ENCODE peak calls at places on chromosome 13, in ten cellular contexts. One of them, this sample, is unnamed.

GRCh38 chr13:20359335-20359734 is 127.2 kb upstream of the GJB6 start:
- DNase-seq in CD8-positive, alpha-beta T cell: no peak
- DNase-seq in thyroid gland: no peak
- DNase-seq in Panc1: peak
- DNase-seq in ascending aorta: no peak
- DNase-seq in thoracic aorta: no peak
- DNase-seq in heart left ventricle: no peak
- DNase-seq in tibial artery: no peak
- DNase-seq in brain microvascular endothelial cell: peak
- DNase-seq in right atrium auricular region: no peak
- DNase-seq in this sample: no peak

GRCh38 chr13:69389899-69390298 is 717.7 kb upstream of the ATXN8OS start:
- DNase-seq in brain microvascular endothelial cell: no peak
- DNase-seq in right atrium auricular region: no peak
- DNase-seq in Panc1: no peak
- DNase-seq in ascending aorta: no peak
- DNase-seq in heart left ventricle: no peak
- DNase-seq in thoracic aorta: no peak
- DNase-seq in CD8-positive, alpha-beta T cell: no peak
- DNase-seq in tibial artery: no peak
- DNase-seq in thyroid gland: no peak
- DNase-seq in this sample: no peak

GRCh38 chr13:112990783-112991182 is 21.8 kb downstream of the MCF2L start:
- DNase-seq in Panc1: no peak
- DNase-seq in right atrium auricular region: no peak
- DNase-seq in brain microvascular endothelial cell: no peak
- DNase-seq in thoracic aorta: no peak
- DNase-seq in tibial artery: no peak
- DNase-seq in ascending aorta: no peak
- DNase-seq in thyroid gland: no peak
- DNase-seq in CD8-positive, alpha-beta T cell: no peak
- DNase-seq in heart left ventricle: no peak
- DNase-seq in this sample: peak

GRCh38 chr13:92122454-92122853 is 724.0 kb downstream of the GPC5 start:
- DNase-seq in right atrium auricular region: no peak
- DNase-seq in heart left ventricle: no peak
- DNase-seq in CD8-positive, alpha-beta T cell: no peak
- DNase-seq in tibial artery: no peak
- DNase-seq in brain microvascular endothelial cell: no peak
- DNase-seq in thoracic aorta: no peak
- DNase-seq in ascending aorta: no peak
- DNase-seq in Panc1: no peak
- DNase-seq in thyroid gland: no peak
- DNase-seq in this sample: no peak

GRCh38 chr13:47112205-47112896 is 215.5 kb upstream of the HTR2A start:
- DNase-seq in brain microvascular endothelial cell: no peak
- DNase-seq in thoracic aorta: no peak
- DNase-seq in tibial artery: no peak
- DNase-seq in Panc1: no peak
- DNase-seq in CD8-positive, alpha-beta T cell: no peak
- DNase-seq in ascending aorta: no peak
- DNase-seq in right atrium auricular region: no peak
- DNase-seq in heart left ventricle: no peak
- DNase-seq in thyroid gland: no peak
- DNase-seq in this sample: no peak

GRCh38 chr13:46134961-46135522 is 30.2 kb upstream of the CPB2 start:
- DNase-seq in Panc1: no peak
- DNase-seq in tibial artery: no peak
- DNase-seq in brain microvascular endothelial cell: no peak
- DNase-seq in thoracic aorta: no peak
- DNase-seq in ascending aorta: no peak
- DNase-seq in heart left ventricle: no peak
- DNase-seq in thyroid gland: peak
- DNase-seq in CD8-positive, alpha-beta T cell: no peak
- DNase-seq in right atrium auricular region: no peak
- DNase-seq in this sample: no peak

GRCh38 chr13:73598021-73598712 is 536.0 kb downstream of the KLF12 start:
- DNase-seq in right atrium auricular region: no peak
- DNase-seq in Panc1: peak
- DNase-seq in CD8-positive, alpha-beta T cell: no peak
- DNase-seq in thoracic aorta: no peak
- DNase-seq in tibial artery: no peak
- DNase-seq in brain microvascular endothelial cell: peak
- DNase-seq in ascending aorta: no peak
- DNase-seq in thyroid gland: no peak
- DNase-seq in heart left ventricle: no peak
- DNase-seq in this sample: no peak

GRCh38 chr13:110474713-110475112 is 86.8 kb downstream of the RAB20 start:
- DNase-seq in ascending aorta: no peak
- DNase-seq in brain microvascular endothelial cell: no peak
- DNase-seq in thoracic aorta: no peak
- DNase-seq in Panc1: no peak
- DNase-seq in right atrium auricular region: no peak
- DNase-seq in heart left ventricle: no peak
- DNase-seq in thyroid gland: no peak
- DNase-seq in CD8-positive, alpha-beta T cell: no peak
- DNase-seq in tibial artery: no peak
- DNase-seq in this sample: no peak

GRCh38 chr13:113113846-113114271 is 8.3 kb downstream of the F7 start:
- DNase-seq in tibial artery: peak
- DNase-seq in heart left ventricle: no peak
- DNase-seq in thyroid gland: no peak
- DNase-seq in CD8-positive, alpha-beta T cell: no peak
- DNase-seq in Panc1: no peak
- DNase-seq in thoracic aorta: no peak
- DNase-seq in ascending aorta: peak
- DNase-seq in brain microvascular endothelial cell: no peak
- DNase-seq in right atrium auricular region: no peak
- DNase-seq in this sample: no peak

DNA sequence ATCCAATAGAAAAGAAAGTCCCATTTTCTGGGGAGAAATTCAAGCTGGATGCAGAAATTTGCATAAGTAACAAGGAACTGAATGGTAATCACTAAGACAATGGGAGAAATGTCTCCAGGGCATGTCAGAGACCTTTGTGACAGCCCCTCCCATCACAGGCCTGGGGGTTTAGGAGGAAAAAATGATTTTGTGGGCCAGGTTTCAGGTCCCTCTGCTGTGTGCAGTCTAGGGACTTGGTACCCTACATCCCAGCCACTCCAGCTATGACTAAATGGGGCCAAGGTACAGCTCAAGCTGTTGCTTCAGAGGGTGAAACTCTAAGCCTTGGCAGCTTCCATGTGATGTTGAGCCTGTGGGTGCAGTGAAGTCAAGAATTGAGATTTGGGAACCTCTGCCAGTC is 695.5 kb upstream of the MIR17HG start:
- DNase-seq in CD8-positive, alpha-beta T cell: no peak
- DNase-seq in brain microvascular endothelial cell: no peak
- DNase-seq in thoracic aorta: no peak
- DNase-seq in Panc1: no peak
- DNase-seq in tibial artery: no peak
- DNase-seq in thyroid gland: no peak
- DNase-seq in heart left ventricle: no peak
- DNase-seq in ascending aorta: no peak
- DNase-seq in right atrium auricular region: no peak
- DNase-seq in this sample: no peak
- H3K27ac ChIP-seq in CD8-positive, alpha-beta T cell: no peak
- H3K27ac ChIP-seq in brain microvascular endothelial cell: no peak
- H3K27ac ChIP-seq in thoracic aorta: no peak
- H3K27ac ChIP-seq in Panc1: no peak
- H3K27ac ChIP-seq in tibial artery: no peak
- H3K27ac ChIP-seq in thyroid gland: no peak
- H3K27ac ChIP-seq in heart left ventricle: no peak
- H3K27ac ChIP-seq in ascending aorta: no peak
- H3K27ac ChIP-seq in right atrium auricular region: no peak
- H3K27ac ChIP-seq in this sample: no peak

GRCh38 chr13:99604636-99605035 is 103.4 kb downstream of the TM9SF2 start:
- DNase-seq in thyroid gland: no peak
- DNase-seq in tibial artery: no peak
- DNase-seq in heart left ventricle: no peak
- DNase-seq in CD8-positive, alpha-beta T cell: no peak
- DNase-seq in ascending aorta: no peak
- DNase-seq in thoracic aorta: no peak
- DNase-seq in right atrium auricular region: no peak
- DNase-seq in Panc1: no peak
- DNase-seq in brain microvascular endothelial cell: no peak
- DNase-seq in this sample: no peak

GRCh38 chr13:99608345-99608744 is 107.1 kb downstream of the TM9SF2 start:
- DNase-seq in CD8-positive, alpha-beta T cell: no peak
- DNase-seq in thyroid gland: no peak
- DNase-seq in brain microvascular endothelial cell: no peak
- DNase-seq in thoracic aorta: no peak
- DNase-seq in Panc1: no peak
- DNase-seq in right atrium auricular region: no peak
- DNase-seq in ascending aorta: no peak
- DNase-seq in heart left ventricle: no peak
- DNase-seq in tibial artery: no peak
- DNase-seq in this sample: no peak

GRCh38 chr13:99601535-99601934 is 100.3 kb downstream of the TM9SF2 start:
- DNase-seq in right atrium auricular region: no peak
- DNase-seq in Panc1: no peak
- DNase-seq in tibial artery: no peak
- DNase-seq in ascending aorta: no peak
- DNase-seq in thyroid gland: no peak
- DNase-seq in heart left ventricle: no peak
- DNase-seq in CD8-positive, alpha-beta T cell: no peak
- DNase-seq in brain microvascular endothelial cell: no peak
- DNase-seq in thoracic aorta: no peak
- DNase-seq in this sample: no peak

GRCh38 chr13:99606322-99607089 is 105.2 kb downstream of the TM9SF2 start:
- DNase-seq in tibial artery: peak
- DNase-seq in brain microvascular endothelial cell: peak
- DNase-seq in heart left ventricle: peak
- DNase-seq in thyroid gland: peak
- DNase-seq in right atrium auricular region: peak
- DNase-seq in Panc1: no peak
- DNase-seq in thoracic aorta: peak
- DNase-seq in ascending aorta: peak
- DNase-seq in CD8-positive, alpha-beta T cell: peak
- DNase-seq in this sample: peak

DNA sequence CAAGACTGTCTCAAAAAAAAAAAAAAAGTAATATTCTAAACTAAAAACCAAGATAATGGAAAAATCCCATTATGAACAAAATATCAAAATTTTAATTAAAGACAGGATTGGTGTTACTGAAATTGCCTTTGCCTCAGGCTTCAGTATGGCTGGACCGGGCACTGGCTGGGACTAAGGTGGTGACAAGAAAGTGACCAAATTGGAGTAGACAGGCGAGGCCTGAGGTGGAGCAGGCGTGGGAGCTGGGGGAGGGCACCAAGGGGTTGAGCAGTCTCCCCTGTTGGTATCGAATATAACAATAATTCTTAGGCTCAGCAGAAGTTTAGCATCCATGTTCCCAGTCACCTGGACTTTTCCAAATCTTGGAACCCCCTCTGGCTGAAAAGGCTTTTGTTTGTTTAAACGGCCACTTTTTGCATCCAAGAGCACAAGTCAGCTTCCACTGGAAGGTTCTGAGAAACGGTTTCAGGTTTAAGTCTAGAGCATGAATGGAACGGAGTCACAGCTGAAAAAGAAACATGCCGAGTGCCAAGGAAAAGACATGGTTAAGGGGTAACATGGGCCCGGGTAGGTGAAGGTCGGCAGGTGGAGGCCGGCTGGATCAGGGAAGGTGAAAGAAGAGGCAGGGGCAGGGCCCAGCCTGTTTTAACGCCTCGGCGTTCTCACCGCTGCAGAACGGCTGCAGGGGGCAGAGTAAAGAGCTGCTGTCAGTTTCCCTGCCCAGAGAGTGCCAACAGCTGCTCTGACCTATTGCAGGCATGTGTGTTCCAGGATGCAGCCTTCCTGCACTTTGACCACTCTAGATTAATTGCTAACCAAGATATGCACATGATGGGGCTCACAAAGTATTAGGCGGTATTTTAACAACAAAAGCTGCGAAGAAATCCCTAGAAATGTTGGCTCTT is 104.4 kb downstream of the TM9SF2 start:
- DNase-seq in CD8-positive, alpha-beta T cell: peak
- DNase-seq in thyroid gland: peak
- DNase-seq in thoracic aorta: no peak
- DNase-seq in brain microvascular endothelial cell: no peak
- DNase-seq in Panc1: no peak
- DNase-seq in right atrium auricular region: no peak
- DNase-seq in ascending aorta: peak
- DNase-seq in tibial artery: peak
- DNase-seq in heart left ventricle: no peak
- DNase-seq in this sample: peak
- TF ChIP-seq CTCF in CD8-positive, alpha-beta T cell: no peak
- TF ChIP-seq CTCF in thyroid gland: no peak
- TF ChIP-seq CTCF in thoracic aorta: peak
- TF ChIP-seq CTCF in brain microvascular endothelial cell: peak
- TF ChIP-seq CTCF in Panc1: no peak
- TF ChIP-seq CTCF in right atrium auricular region: peak
- TF ChIP-seq CTCF in ascending aorta: no peak
- TF ChIP-seq CTCF in tibial artery: peak
- TF ChIP-seq CTCF in heart left ventricle: no peak
- TF ChIP-seq CTCF in this sample: no peak

DNA sequence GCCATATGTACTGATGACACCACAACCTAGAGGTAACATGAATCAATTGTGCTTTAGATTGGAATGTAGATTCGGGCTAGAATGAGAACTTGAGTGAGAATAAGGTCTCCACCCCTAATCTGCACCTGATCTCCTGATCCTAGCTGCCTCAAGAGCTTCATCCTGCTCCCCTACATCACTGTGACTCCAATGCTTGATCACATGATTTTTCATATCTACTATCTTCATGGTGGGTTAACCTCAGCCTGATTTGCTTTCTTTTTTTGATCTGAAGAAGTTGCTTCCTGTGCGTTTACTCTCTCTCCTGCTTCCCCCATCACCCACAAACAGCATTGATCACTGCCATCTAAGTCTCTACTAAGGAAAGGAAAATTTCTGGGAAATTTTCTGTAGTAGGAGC is 1542.1 kb upstream of the SLC10A2 start:
- DNase-seq in CD8-positive, alpha-beta T cell: no peak
- DNase-seq in right atrium auricular region: no peak
- DNase-seq in heart left ventricle: no peak
- DNase-seq in brain microvascular endothelial cell: no peak
- DNase-seq in Panc1: no peak
- DNase-seq in tibial artery: no peak
- DNase-seq in thyroid gland: no peak
- DNase-seq in thoracic aorta: no peak
- DNase-seq in ascending aorta: no peak
- DNase-seq in this sample: no peak
- H3K27ac ChIP-seq in CD8-positive, alpha-beta T cell: no peak
- H3K27ac ChIP-seq in right atrium auricular region: no peak
- H3K27ac ChIP-seq in heart left ventricle: no peak
- H3K27ac ChIP-seq in brain microvascular endothelial cell: no peak
- H3K27ac ChIP-seq in Panc1: no peak
- H3K27ac ChIP-seq in tibial artery: no peak
- H3K27ac ChIP-seq in thyroid gland: no peak
- H3K27ac ChIP-seq in thoracic aorta: no peak
- H3K27ac ChIP-seq in ascending aorta: no peak
- H3K27ac ChIP-seq in this sample: no peak

DNA sequence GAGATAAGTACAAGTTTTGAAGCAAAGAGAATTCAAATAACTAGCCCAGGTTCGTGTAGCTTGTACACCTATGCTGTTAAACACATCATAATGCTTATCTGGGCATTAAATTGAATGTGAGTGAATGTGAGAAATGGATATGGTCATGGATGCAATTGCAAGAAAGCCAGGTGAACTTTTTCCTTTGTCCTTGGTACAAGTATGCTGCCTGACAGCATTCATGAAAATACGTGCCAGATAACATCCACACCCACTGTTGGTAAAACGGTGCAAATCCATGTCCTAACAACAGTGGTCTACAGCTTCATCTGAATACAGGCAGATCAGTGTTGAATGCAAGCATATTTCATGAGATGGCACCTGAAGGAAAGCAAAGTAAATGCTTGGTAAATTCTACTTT is 122.2 kb downstream of the STOML3 start:
- DNase-seq in thoracic aorta: no peak
- DNase-seq in thyroid gland: no peak
- DNase-seq in CD8-positive, alpha-beta T cell: no peak
- DNase-seq in heart left ventricle: no peak
- DNase-seq in tibial artery: no peak
- DNase-seq in brain microvascular endothelial cell: no peak
- DNase-seq in right atrium auricular region: no peak
- DNase-seq in ascending aorta: no peak
- DNase-seq in Panc1: no peak
- DNase-seq in this sample: no peak
- TF ChIP-seq CTCF in thoracic aorta: no peak
- TF ChIP-seq CTCF in thyroid gland: no peak
- TF ChIP-seq CTCF in CD8-positive, alpha-beta T cell: no peak
- TF ChIP-seq CTCF in heart left ventricle: no peak
- TF ChIP-seq CTCF in tibial artery: no peak
- TF ChIP-seq CTCF in brain microvascular endothelial cell: no peak
- TF ChIP-seq CTCF in right atrium auricular region: no peak
- TF ChIP-seq CTCF in ascending aorta: no peak
- TF ChIP-seq CTCF in Panc1: no peak
- TF ChIP-seq CTCF in this sample: no peak